ENCODE peak calls at places on chromosome 17, in nine cellular contexts. A is RWPE1, R is type B pancreatic cell, J is neural crest cell, Q is WERI-Rb-1, W is body of pancreas, K is HFF-Myc, C is mammary epithelial cell, P is GM06990. B is an unnamed sample.
A peak's percentile ranks its signal among the peaks of the same experiment; 100 is the strongest.

GRCh38 chr17:2940352-2940751 is 123.1 kb downstream of the OR1D5 start:
- DNase-seq in C (no peak), K (no peak), W (no peak), P (no peak), A (no peak), R (no peak), Q (no peak), J (no peak), B (no peak)

GRCh38 chr17:81871387-81872120 is 417 bp upstream of the ARHGDIA start:
- DNase-seq in W (peak; percentile 60), A (peak; percentile 93), J (peak; percentile 88), Q (peak; percentile 97), C (peak; percentile 82), P (peak; percentile 95), R (peak; percentile 95), K (no peak), B (peak; percentile 100)

GRCh38 chr17:81701288-81702071 is 1.7 kb upstream of the MRPL12 start:
- DNase-seq in Q (no peak), C (no peak), J (no peak), W (no peak), K (no peak), R (no peak), A (peak; percentile 20), P (no peak), B (no peak)

GRCh38 chr17:38663125-38663751 is 11.5 kb downstream of the EPOP start:
- DNase-seq in K (peak; percentile 30), W (peak; percentile 78), P (peak; percentile 50), Q (peak; percentile 94), J (peak; percentile 79), A (peak; percentile 56), C (peak; percentile 46), R (peak; percentile 80), B (peak; percentile 74)

GRCh38 chr17:71535311-71535710 is 585.5 kb upstream of the SOX9 start:
- DNase-seq in K (no peak), C (peak; percentile 44), Q (no peak), R (no peak), P (no peak), J (no peak), W (no peak), A (no peak), B (no peak)

GRCh38 chr17:27226611-27227234 is 67.2 kb upstream of the WSB1 start:
- DNase-seq in A (no peak), W (no peak), Q (no peak), P (no peak), J (no peak), C (peak; percentile 64), K (no peak), R (no peak), B (no peak)

GRCh38 chr17:292016-292415 is 60.6 kb downstream of the RPH3AL start:
- DNase-seq in K (no peak), C (no peak), W (no peak), R (no peak), P (no peak), A (no peak), J (no peak), Q (peak; percentile 96), B (no peak)

GRCh38 chr17:57886020-57886419 is 36.2 kb upstream of the MRPS23 start:
- DNase-seq in P (no peak), J (no peak), A (no peak), W (no peak), Q (no peak), R (no peak), C (no peak), K (no peak), B (no peak)

GRCh38 chr17:313911-314613 is 38.5 kb downstream of the RPH3AL start:
- DNase-seq in J (no peak), K (no peak), Q (no peak), W (no peak), P (no peak), R (no peak), A (no peak), C (no peak), B (no peak)

GRCh38 chr17:68381076-68381900 is 76.0 kb downstream of the WIPI1 start:
- DNase-seq in A (no peak), R (no peak), P (no peak), J (no peak), W (peak; percentile 66), Q (no peak), C (peak; percentile 57), K (peak; percentile 93), B (no peak)

GRCh38 chr17:45770632-45771472 is 13.3 kb upstream of the CRHR1 start:
- DNase-seq in W (no peak), A (no peak), C (no peak), J (no peak), Q (peak; percentile 97), K (no peak), P (no peak), R (no peak), B (no peak)

GRCh38 chr17:45218895-45219661 is 2.6 kb upstream of the FMNL1 start:
- DNase-seq in R (peak; percentile 91), W (peak; percentile 88), Q (peak; percentile 91), K (peak; percentile 72), C (peak; percentile 55), A (peak; percentile 70), P (peak; percentile 49), J (peak; percentile 96), B (peak; percentile 77)

GRCh38 chr17:38922538-38923291 is 2.7 kb upstream of the LASP1NB start:
- DNase-seq in C (peak; percentile 15), K (peak; percentile 29), W (peak; percentile 83), A (no peak), P (no peak), R (no peak), J (no peak), Q (no peak), B (no peak)

GRCh38 chr17:77129568-77130301 is 11.0 kb upstream of the SEC14L1 start:
- DNase-seq in R (no peak), Q (no peak), W (no peak), C (no peak), A (no peak), P (no peak), K (no peak), J (no peak), B (no peak)

GRCh38 chr17:38507436-38507835 is 79.2 kb downstream of the ARHGAP23 start:
- DNase-seq in R (no peak), Q (peak; percentile 68), P (no peak), K (no peak), J (no peak), A (no peak), W (no peak), C (no peak), B (no peak)

GRCh38 chr17:61468263-61468907 is 16.2 kb downstream of the TBX4 start:
- DNase-seq in Q (no peak), J (no peak), P (no peak), W (no peak), R (no peak), K (no peak), A (no peak), C (no peak), B (no peak)

GRCh38 chr17:67528751-67529436 is 151.8 kb downstream of the PITPNC1 start:
- DNase-seq in P (no peak), K (peak; percentile 67), W (peak; percentile 95), A (peak; percentile 84), J (peak; percentile 59), R (peak; percentile 78), C (no peak), Q (peak; percentile 92), B (no peak)

GRCh38 chr17:35578195-35578928 is at the start of gene PEX12:
- DNase-seq in K (peak; percentile 82), Q (peak; percentile 93), R (peak; percentile 75), P (peak; percentile 79), A (peak; percentile 77), J (peak; percentile 48), C (peak; percentile 81), W (peak; percentile 92), B (peak; percentile 79)

GRCh38 chr17:5705081-5705875 is 121.0 kb upstream of the NLRP1 start:
- DNase-seq in J (peak; percentile 49), K (no peak), A (no peak), P (no peak), Q (peak; percentile 30), C (no peak), W (no peak), R (peak; percentile 58), B (peak; percentile 32)

DNA sequence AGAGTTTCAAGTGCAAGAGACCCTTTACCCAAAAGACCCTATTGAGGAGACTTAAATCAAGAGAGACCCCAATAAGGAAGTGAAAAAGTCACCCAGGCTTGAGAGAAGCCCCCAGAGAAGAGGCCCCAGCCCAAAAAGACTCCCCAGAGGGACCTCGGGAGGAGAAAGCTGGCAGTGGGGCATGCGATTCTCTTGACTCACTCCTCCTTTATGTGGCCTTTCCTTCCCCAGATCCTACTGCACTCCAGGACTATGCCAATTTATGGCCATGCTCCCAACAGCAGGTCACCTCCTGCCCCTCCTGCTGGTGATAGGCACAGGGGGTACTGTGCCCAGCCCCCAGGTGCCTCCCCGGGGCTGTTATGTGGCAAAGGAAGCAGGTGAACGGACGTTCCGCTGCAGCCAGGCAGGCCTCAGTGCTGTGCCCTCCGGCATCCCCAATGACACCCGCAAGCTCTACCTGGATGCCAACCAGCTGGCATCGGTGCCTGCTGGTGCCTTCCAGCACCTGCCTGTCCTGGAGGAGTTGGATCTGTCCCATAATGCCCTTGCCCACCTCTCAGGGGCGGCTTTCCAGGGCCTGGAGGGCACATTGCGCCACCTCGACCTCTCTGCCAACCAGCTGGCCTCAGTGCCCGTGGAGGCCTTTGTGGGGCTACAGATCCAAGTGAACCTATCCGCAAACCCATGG is 16.3 kb downstream of the LRRC3C start:
- DNase-seq in A (no peak), J (no peak), Q (no peak), C (no peak), P (no peak), K (no peak), R (no peak), W (no peak), B (no peak)
- TF ChIP-seq CTCF in A (no peak), J (no peak), Q (no peak), C (no peak), P (no peak), K (no peak), R (no peak), W (no peak), B (no peak)

DNA sequence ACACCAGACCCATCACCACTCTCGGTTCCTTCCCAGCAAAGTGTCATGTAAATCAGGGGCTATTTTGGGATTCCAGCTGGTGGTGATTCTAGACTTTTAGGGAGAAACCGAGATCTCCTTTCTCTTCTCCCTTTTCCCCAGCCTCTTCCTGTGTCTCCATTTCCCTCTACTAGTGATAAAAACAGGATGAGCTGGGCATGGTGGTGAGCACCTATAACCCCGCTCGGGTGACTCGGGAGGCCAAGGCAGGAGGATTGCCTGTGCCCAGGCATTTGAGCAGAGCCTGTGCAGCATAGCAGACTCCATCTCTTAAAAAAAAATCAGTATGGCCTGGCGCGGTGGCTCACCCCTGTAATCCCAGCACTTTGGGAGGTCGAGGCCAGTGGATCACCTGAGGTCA is 6.1 kb downstream of the TBX21 start:
- DNase-seq in Q (no peak), R (peak; percentile 48), W (no peak), P (no peak), J (no peak), A (no peak), C (no peak), K (no peak), B (no peak)
- TF ChIP-seq CTCF in Q (no peak), R (no peak), W (no peak), P (no peak), J (no peak), A (no peak), C (no peak), K (no peak), B (no peak)

GRCh38 chr17:16380640-16381495 is at the start of gene UBB:
- DNase-seq in J (peak; percentile 86), A (peak; percentile 94), Q (peak; percentile 38), P (peak; percentile 97), K (peak; percentile 93), W (peak; percentile 99), C (peak; percentile 97), R (peak; percentile 96), B (peak; percentile 92)
- TF ChIP-seq CTCF in J (no peak), A (no peak), Q (no peak), P (no peak), K (no peak), W (no peak), C (no peak), R (peak; percentile 29), B (no peak)

GRCh38 chr17:7416323-7416722 is 3.8 kb upstream of the SPEM1 start:
- DNase-seq in K (no peak), Q (no peak), A (no peak), J (no peak), W (no peak), R (no peak), C (no peak), P (no peak), B (no peak)
- TF ChIP-seq CTCF in K (no peak), Q (no peak), A (no peak), J (no peak), W (no peak), R (no peak), C (no peak), P (peak; percentile 6), B (no peak)